ENCODE peak calls at places on chromosomes 13 and 19, in ten cellular contexts. S is endothelial cell, T is lower lobe of right lung, B is progenitor cell of endocrine pancreas, D is foreskin fibroblast, Q is left lung, X is cardiac muscle cell, N is tibial artery, F is dorsolateral prefrontal cortex, O is fibroblast of pulmonary artery. Y is an unnamed sample.

GRCh38 chr19:44738603-44739585 is 9.6 kb upstream of the BCL3 start:
- DNase-seq in T (no peak), B (no peak), Q (peak; percentile 83), D (no peak), S (no peak), F (no peak), X (no peak), N (no peak), O (no peak), Y (no peak)

GRCh38 chr19:50607874-50608785 is 31.6 kb downstream of the SYT3 start:
- DNase-seq in X (peak; percentile 92), O (peak; percentile 88), Q (peak; percentile 89), F (peak; percentile 99), N (no peak), D (peak; percentile 68), B (peak; percentile 80), S (peak; percentile 8), T (peak; percentile 91), Y (peak; percentile 91)

GRCh38 chr13:80338781-80339577 is 1.9 kb downstream of the SPRY2 start:
- DNase-seq in S (peak; percentile 61), X (peak; percentile 87), F (peak; percentile 77), O (peak; percentile 87), Q (peak; percentile 91), B (peak; percentile 51), N (peak; percentile 91), T (peak; percentile 86), D (peak; percentile 86), Y (peak; percentile 78)

GRCh38 chr19:38068851-38069250 is 155.2 kb downstream of the DPF1 start:
- DNase-seq in X (no peak), B (no peak), F (no peak), S (no peak), N (no peak), D (peak; percentile 46), O (no peak), Q (no peak), T (no peak), Y (no peak)

GRCh38 chr13:112966776-112967175 is 2.2 kb upstream of the MCF2L start:
- DNase-seq in B (no peak), O (no peak), Q (peak; percentile 67), D (no peak), T (no peak), S (no peak), F (peak; percentile 19), X (no peak), N (peak; percentile 37), Y (no peak)

GRCh38 chr19:53195265-53195879 is 2.2 kb upstream of the ZNF665 start:
- DNase-seq in T (peak; percentile 65), Q (no peak), N (peak; percentile 90), S (peak; percentile 77), F (peak; percentile 77), O (peak; percentile 89), X (peak; percentile 87), B (peak; percentile 66), D (peak; percentile 89), Y (no peak)

GRCh38 chr13:50322006-50322405 is 306.8 kb downstream of the KCNRG start:
- DNase-seq in N (no peak), O (no peak), T (no peak), D (no peak), Q (no peak), B (no peak), S (no peak), X (no peak), F (no peak), Y (no peak)

GRCh38 chr13:40318366-40318765 is 348.1 kb downstream of the FOXO1 start:
- DNase-seq in N (peak; percentile 66), S (no peak), Q (no peak), F (peak; percentile 50), B (no peak), T (no peak), X (peak; percentile 25), O (peak; percentile 34), D (peak; percentile 15), Y (no peak)

GRCh38 chr19:42028304-42029216 is 34.5 kb upstream of the ATP1A3 start:
- DNase-seq in O (no peak), B (no peak), F (no peak), T (no peak), D (no peak), X (no peak), Q (no peak), N (no peak), S (peak; percentile 57), Y (no peak)

GRCh38 chr19:42436006-42436405 is 6.7 kb downstream of the CXCL17 start:
- DNase-seq in D (peak; percentile 89), S (no peak), F (no peak), O (no peak), B (no peak), X (peak; percentile 69), Q (no peak), N (no peak), T (no peak), Y (no peak)

GRCh38 chr13:93758575-93758974 is 532.0 kb downstream of the GPC6 start:
- DNase-seq in B (no peak), N (no peak), Q (no peak), T (no peak), O (peak; percentile 49), D (peak; percentile 40), F (no peak), X (peak; percentile 41), S (no peak), Y (no peak)

DNA sequence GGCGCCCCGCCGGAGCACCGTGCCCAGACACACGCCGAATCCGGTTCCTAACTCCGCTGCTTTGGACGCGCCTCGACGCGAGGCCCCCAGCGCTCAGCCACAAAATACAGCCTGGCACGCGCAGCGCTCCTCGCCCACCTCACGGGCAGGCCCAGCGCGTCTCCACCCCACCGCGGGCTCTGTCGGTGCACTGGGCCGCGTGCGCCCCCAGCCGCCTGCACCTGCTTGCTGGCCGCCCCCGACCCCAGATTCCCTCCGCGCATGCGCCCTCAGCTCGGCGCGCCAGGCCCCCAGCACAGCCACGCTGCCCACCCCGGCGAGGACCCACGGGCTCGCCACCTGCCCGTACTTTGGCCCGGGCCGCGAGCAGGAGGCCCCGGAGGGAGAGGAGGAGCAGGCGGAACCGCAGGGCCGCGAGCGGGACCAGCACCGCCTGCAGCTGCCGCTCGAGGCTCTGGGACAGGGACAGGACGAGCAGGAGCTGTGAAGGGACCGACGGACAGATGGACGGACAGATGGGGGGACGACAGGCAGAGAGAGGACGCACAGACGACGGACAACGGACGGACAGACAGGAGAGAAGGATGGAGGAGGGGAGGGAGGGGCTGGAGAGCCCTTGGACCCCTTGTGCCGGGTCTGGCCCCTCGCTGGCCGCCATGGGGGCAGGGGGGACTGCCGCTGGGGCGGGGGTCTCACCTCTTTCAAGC is 5.4 kb downstream of the ANO8 start:
- DNase-seq in Q (no peak), N (no peak), D (no peak), F (no peak), X (no peak), S (no peak), T (no peak), B (no peak), O (no peak), Y (no peak)
- TF ChIP-seq CTCF in Q (no peak), N (no peak), D (no peak), F (no peak), X (no peak), S (no peak), T (no peak), B (no peak), O (no peak), Y (no peak)

DNA sequence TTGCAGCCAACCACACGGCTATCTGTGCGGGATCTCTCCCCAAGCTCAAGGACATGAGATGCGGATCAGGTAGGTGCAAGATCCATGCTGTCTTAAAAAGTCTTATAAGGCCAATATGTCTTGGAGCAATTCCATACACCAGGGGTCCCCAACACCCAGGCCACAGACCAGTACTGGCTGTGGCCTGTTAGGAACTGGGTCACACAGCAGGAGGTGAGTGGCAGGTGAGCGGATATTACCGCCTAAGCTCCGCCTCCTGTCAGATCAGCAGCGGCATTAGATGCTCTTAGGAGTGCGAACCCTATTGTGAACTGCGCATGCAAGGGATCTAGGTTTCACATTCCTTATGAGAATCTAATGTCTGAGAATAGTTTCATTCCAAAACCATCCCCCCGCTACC is 68.8 kb upstream of the ZNF599 start:
- DNase-seq in O (no peak), T (no peak), F (no peak), B (no peak), Q (no peak), S (no peak), N (no peak), D (no peak), X (no peak), Y (no peak)
- TF ChIP-seq CTCF in O (no peak), T (no peak), F (no peak), B (no peak), Q (no peak), S (no peak), N (no peak), D (no peak), X (no peak), Y (no peak)

DNA sequence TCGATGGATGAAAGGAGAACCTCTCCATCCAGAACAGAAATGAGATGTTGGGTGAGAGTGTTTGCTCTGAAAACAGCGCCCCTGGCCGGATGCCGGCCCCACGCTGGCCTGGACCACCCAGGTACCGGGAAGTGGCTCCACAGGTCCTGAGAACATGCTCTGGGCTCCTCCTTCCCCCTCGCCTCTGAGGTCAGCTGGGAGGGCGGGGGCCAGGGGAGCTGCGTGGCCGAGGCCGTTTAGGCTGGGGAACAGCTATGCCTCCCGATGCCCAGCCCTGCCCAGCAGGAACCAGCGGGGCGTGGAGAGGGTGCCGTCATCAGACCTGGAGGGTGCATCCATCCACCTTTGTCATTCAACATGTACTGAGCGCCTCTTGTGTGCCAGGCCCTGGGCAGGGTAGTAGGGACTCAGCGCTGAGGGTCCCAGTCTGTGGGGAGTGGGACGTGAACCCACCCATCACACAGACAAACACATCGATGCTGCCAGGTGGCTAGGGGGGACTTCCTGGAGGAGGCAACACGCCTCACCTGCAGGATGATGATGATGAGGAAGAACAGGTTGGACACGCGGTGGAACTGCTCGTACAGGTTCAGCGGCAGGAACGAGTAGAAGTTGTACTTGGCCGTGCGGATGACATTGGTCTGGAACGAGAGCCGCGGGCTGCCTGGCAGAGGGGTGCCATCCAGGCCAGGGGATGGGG is 4.2 kb downstream of the ATP8B3 start:
- DNase-seq in N (no peak), F (no peak), Q (peak; percentile 58), S (no peak), B (no peak), D (no peak), O (no peak), X (no peak), T (no peak), Y (no peak)
- TF ChIP-seq CTCF in N (no peak), F (no peak), Q (no peak), S (no peak), B (no peak), D (no peak), O (no peak), X (no peak), T (no peak), Y (no peak)

DNA sequence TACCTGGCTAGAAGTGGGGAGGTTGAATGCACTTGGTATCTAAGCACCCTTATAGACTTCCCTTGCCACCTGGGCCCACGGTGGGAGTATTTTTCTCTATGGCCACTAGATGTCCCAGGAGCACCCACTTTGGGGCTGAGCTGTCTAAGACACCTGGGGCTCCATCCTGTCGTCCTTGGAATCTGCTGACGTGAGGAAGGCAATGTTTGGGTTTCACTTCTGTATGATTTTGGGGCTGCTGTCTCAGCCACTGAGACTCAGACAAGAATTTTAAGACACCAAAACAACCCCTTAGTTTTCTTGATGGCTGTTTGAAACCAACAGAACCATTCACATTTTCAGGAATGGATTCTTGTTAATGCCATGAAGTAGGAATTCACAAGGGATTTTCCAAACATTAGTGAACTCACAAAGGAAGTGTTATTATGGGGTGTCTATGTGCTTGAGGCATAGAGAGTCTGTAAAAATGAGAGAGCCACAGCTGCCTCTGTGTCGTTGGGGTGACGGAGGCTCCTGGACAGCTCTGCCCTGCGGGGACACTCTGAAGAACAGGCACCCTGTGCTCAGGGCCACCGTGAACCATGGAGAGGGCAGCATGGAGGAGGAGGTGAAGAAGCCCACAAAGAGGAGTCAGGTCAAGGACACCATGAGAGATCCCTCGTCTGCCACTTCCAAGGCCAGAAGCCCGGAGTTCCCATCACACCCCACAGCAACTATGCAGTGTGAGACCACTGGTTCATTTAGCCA is 106.8 kb upstream of the SPATA13 start:
- DNase-seq in F (peak; percentile 71), Q (no peak), X (peak; percentile 74), S (peak; percentile 58), B (peak; percentile 38), D (peak; percentile 76), N (no peak), O (peak; percentile 74), T (peak; percentile 63), Y (no peak)
- TF ChIP-seq CTCF in F (peak; percentile 83), Q (peak; percentile 80), X (peak; percentile 78), S (peak; percentile 52), B (peak; percentile 76), D (peak; percentile 68), N (peak; percentile 47), O (peak; percentile 81), T (peak; percentile 75), Y (peak; percentile 75)

Y was measured in type B pancreatic cell.